ENCODE peak calls at places on chromosomes 6 and 20, in five cellular contexts. One of them, this sample, is unnamed.

GRCh38 chr6:142378138-142378875 is 76.5 kb downstream of the ADGRG6 start:
- DNase-seq in tibial nerve: no peak
- DNase-seq in dorsolateral prefrontal cortex: no peak
- DNase-seq in A549: peak; percentile 83
- DNase-seq in endothelial cell of umbilical vein: peak; percentile 96
- DNase-seq in this sample: peak; percentile 36

GRCh38 chr6:34709386-34709785 is 12.8 kb upstream of the ILRUN start:
- DNase-seq in endothelial cell of umbilical vein: peak; percentile 73
- DNase-seq in A549: no peak
- DNase-seq in tibial nerve: no peak
- DNase-seq in dorsolateral prefrontal cortex: peak; percentile 28
- DNase-seq in this sample: no peak

GRCh38 chr20:24668384-24668702 is 198.9 kb downstream of the SYNDIG1 start:
- DNase-seq in A549: no peak
- DNase-seq in tibial nerve: no peak
- DNase-seq in endothelial cell of umbilical vein: no peak
- DNase-seq in dorsolateral prefrontal cortex: no peak
- DNase-seq in this sample: no peak

GRCh38 chr6:166419268-166419667 is 36.5 kb upstream of the MPC1 start:
- DNase-seq in A549: no peak
- DNase-seq in dorsolateral prefrontal cortex: no peak
- DNase-seq in endothelial cell of umbilical vein: no peak
- DNase-seq in tibial nerve: no peak
- DNase-seq in this sample: peak; percentile 74

GRCh38 chr6:127532991-127533390 is 13.9 kb upstream of the MTCL3 start:
- DNase-seq in A549: no peak
- DNase-seq in tibial nerve: no peak
- DNase-seq in endothelial cell of umbilical vein: no peak
- DNase-seq in dorsolateral prefrontal cortex: no peak
- DNase-seq in this sample: no peak

GRCh38 chr6:131041814-131042213 is 21.2 kb downstream of the EPB41L2 start:
- DNase-seq in dorsolateral prefrontal cortex: no peak
- DNase-seq in tibial nerve: no peak
- DNase-seq in endothelial cell of umbilical vein: no peak
- DNase-seq in A549: no peak
- DNase-seq in this sample: no peak

GRCh38 chr20:14707865-14708574 is 370.6 kb upstream of the FLRT3 start:
- DNase-seq in dorsolateral prefrontal cortex: no peak
- DNase-seq in A549: no peak
- DNase-seq in tibial nerve: no peak
- DNase-seq in endothelial cell of umbilical vein: no peak
- DNase-seq in this sample: no peak

GRCh38 chr6:13935190-13935880 is 10.6 kb downstream of the RNF182 start:
- DNase-seq in dorsolateral prefrontal cortex: no peak
- DNase-seq in A549: no peak
- DNase-seq in endothelial cell of umbilical vein: no peak
- DNase-seq in tibial nerve: no peak
- DNase-seq in this sample: no peak

GRCh38 chr20:50991076-50991475 is 31.8 kb downstream of the KCNG1 start:
- DNase-seq in A549: no peak
- DNase-seq in endothelial cell of umbilical vein: no peak
- DNase-seq in dorsolateral prefrontal cortex: no peak
- DNase-seq in tibial nerve: no peak
- DNase-seq in this sample: no peak

GRCh38 chr6:26187981-26188635 is 100.9 kb downstream of the HFE start:
- DNase-seq in tibial nerve: no peak
- DNase-seq in endothelial cell of umbilical vein: no peak
- DNase-seq in dorsolateral prefrontal cortex: no peak
- DNase-seq in A549: peak; percentile 63
- DNase-seq in this sample: peak; percentile 27

GRCh38 chr6:133983099-133983939 is 30.3 kb downstream of the TBPL1 start:
- DNase-seq in tibial nerve: no peak
- DNase-seq in dorsolateral prefrontal cortex: no peak
- DNase-seq in endothelial cell of umbilical vein: no peak
- DNase-seq in A549: no peak
- DNase-seq in this sample: no peak

GRCh38 chr6:149033454-149034241 is 283.9 kb upstream of the TAB2 start:
- DNase-seq in tibial nerve: no peak
- DNase-seq in dorsolateral prefrontal cortex: no peak
- DNase-seq in endothelial cell of umbilical vein: no peak
- DNase-seq in A549: no peak
- DNase-seq in this sample: no peak

GRCh38 chr6:125102901-125103300 is 50.7 kb upstream of the TPD52L1 start:
- DNase-seq in tibial nerve: no peak
- DNase-seq in dorsolateral prefrontal cortex: no peak
- DNase-seq in A549: peak; percentile 70
- DNase-seq in endothelial cell of umbilical vein: peak; percentile 54
- DNase-seq in this sample: peak; percentile 72

GRCh38 chr6:154578004-154578559 is 67.6 kb upstream of the CNKSR3 start:
- DNase-seq in endothelial cell of umbilical vein: no peak
- DNase-seq in dorsolateral prefrontal cortex: no peak
- DNase-seq in A549: no peak
- DNase-seq in tibial nerve: no peak
- DNase-seq in this sample: no peak

GRCh38 chr6:12033770-12034169 is 21.7 kb downstream of the HIVEP1 start:
- DNase-seq in dorsolateral prefrontal cortex: no peak
- DNase-seq in tibial nerve: no peak
- DNase-seq in endothelial cell of umbilical vein: no peak
- DNase-seq in A549: no peak
- DNase-seq in this sample: no peak

GRCh38 chr6:115753446-115753845 is 307.2 kb downstream of the FRK start:
- DNase-seq in tibial nerve: no peak
- DNase-seq in endothelial cell of umbilical vein: no peak
- DNase-seq in dorsolateral prefrontal cortex: no peak
- DNase-seq in A549: no peak
- DNase-seq in this sample: no peak

GRCh38 chr6:40822619-40823018 is 216.4 kb downstream of the UNC5CL start:
- DNase-seq in endothelial cell of umbilical vein: no peak
- DNase-seq in tibial nerve: no peak
- DNase-seq in A549: no peak
- DNase-seq in dorsolateral prefrontal cortex: no peak
- DNase-seq in this sample: no peak

GRCh38 chr20:37987602-37988290 is 45.5 kb downstream of the TTI1 start:
- DNase-seq in dorsolateral prefrontal cortex: no peak
- DNase-seq in endothelial cell of umbilical vein: no peak
- DNase-seq in tibial nerve: no peak
- DNase-seq in A549: no peak
- DNase-seq in this sample: no peak

GRCh38 chr6:166599158-166599557 is 12.7 kb upstream of the RAMACL start:
- DNase-seq in endothelial cell of umbilical vein: peak; percentile 68
- DNase-seq in tibial nerve: no peak
- DNase-seq in dorsolateral prefrontal cortex: no peak
- DNase-seq in A549: no peak
- DNase-seq in this sample: no peak

GRCh38 chr6:14921170-14921569 is 324.7 kb upstream of the JARID2 start:
- DNase-seq in A549: no peak
- DNase-seq in tibial nerve: peak; percentile 38
- DNase-seq in dorsolateral prefrontal cortex: no peak
- DNase-seq in endothelial cell of umbilical vein: no peak
- DNase-seq in this sample: no peak

GRCh38 chr6:63773200-63773599 is 137.6 kb downstream of the PHF3 start:
- DNase-seq in endothelial cell of umbilical vein: no peak
- DNase-seq in tibial nerve: no peak
- DNase-seq in A549: no peak
- DNase-seq in dorsolateral prefrontal cortex: no peak
- DNase-seq in this sample: no peak

GRCh38 chr6:42226251-42227143 is 8.8 kb upstream of the MRPS10 start:
- DNase-seq in endothelial cell of umbilical vein: no peak
- DNase-seq in A549: peak; percentile 88
- DNase-seq in dorsolateral prefrontal cortex: no peak
- DNase-seq in tibial nerve: no peak
- DNase-seq in this sample: no peak

GRCh38 chr20:38290829-38291581 is 13.0 kb upstream of the BPI start:
- DNase-seq in dorsolateral prefrontal cortex: no peak
- DNase-seq in endothelial cell of umbilical vein: peak; percentile 33
- DNase-seq in tibial nerve: no peak
- DNase-seq in A549: peak; percentile 87
- DNase-seq in this sample: no peak

GRCh38 chr20:10876558-10876957 is 202.8 kb upstream of the JAG1 start:
- DNase-seq in tibial nerve: peak; percentile 45
- DNase-seq in dorsolateral prefrontal cortex: no peak
- DNase-seq in A549: no peak
- DNase-seq in endothelial cell of umbilical vein: no peak
- DNase-seq in this sample: no peak

GRCh38 chr6:154474636-154475428 is 35.7 kb downstream of the CNKSR3 start:
- DNase-seq in A549: peak; percentile 24
- DNase-seq in tibial nerve: no peak
- DNase-seq in dorsolateral prefrontal cortex: no peak
- DNase-seq in endothelial cell of umbilical vein: peak; percentile 65
- DNase-seq in this sample: peak; percentile 32

GRCh38 chr20:45972500-45973183 is 639 bp upstream of the ZNF335 start:
- DNase-seq in A549: no peak
- DNase-seq in dorsolateral prefrontal cortex: no peak
- DNase-seq in endothelial cell of umbilical vein: no peak
- DNase-seq in tibial nerve: no peak
- DNase-seq in this sample: no peak

GRCh38 chr20:32908334-32909292 is 49.9 kb downstream of the EFCAB8 start:
- DNase-seq in A549: no peak
- DNase-seq in endothelial cell of umbilical vein: no peak
- DNase-seq in tibial nerve: no peak
- DNase-seq in dorsolateral prefrontal cortex: no peak
- DNase-seq in this sample: no peak

GRCh38 chr20:20233041-20233514 is 134.8 kb upstream of the INSM1 start:
- DNase-seq in tibial nerve: no peak
- DNase-seq in endothelial cell of umbilical vein: peak; percentile 10
- DNase-seq in A549: no peak
- DNase-seq in dorsolateral prefrontal cortex: no peak
- DNase-seq in this sample: no peak

GRCh38 chr6:164419099-164419498 is 890.3 kb downstream of the C6orf118 start:
- DNase-seq in A549: no peak
- DNase-seq in tibial nerve: no peak
- DNase-seq in endothelial cell of umbilical vein: peak; percentile 49
- DNase-seq in dorsolateral prefrontal cortex: no peak
- DNase-seq in this sample: no peak

GRCh38 chr6:170173416-170173990 is 117.4 kb downstream of the DLL1 start:
- DNase-seq in dorsolateral prefrontal cortex: no peak
- DNase-seq in tibial nerve: no peak
- DNase-seq in A549: no peak
- DNase-seq in endothelial cell of umbilical vein: no peak
- DNase-seq in this sample: no peak

DNA sequence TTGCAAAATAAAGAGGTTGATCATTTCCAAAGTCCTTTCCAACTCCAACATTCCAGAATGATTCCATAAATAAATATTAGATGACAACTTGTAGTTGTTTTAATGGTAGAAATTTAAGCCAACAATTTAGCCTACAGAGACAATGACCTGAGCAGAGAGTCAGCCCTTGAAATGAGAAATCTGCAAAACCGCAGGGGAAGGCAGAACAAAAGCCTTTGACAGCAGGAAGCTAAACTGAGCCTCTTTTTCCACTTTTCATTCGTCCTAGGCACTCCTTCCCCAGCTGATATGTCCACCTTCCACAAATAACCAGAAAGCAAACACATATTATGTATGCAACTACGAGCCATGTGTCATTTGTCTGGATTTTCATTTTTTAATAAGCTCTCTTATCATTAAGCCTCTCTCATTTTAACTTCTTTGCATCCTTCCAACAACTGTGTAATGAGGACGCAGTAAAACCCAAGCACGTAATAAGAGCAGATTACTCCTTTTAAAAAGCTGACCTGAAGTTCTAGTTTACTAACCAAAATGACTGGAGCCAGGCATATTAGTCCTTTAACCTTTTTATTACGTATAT is 105.0 kb downstream of the TFAP2A start:
- DNase-seq in endothelial cell of umbilical vein: no peak
- DNase-seq in dorsolateral prefrontal cortex: no peak
- DNase-seq in A549: no peak
- DNase-seq in tibial nerve: no peak
- DNase-seq in this sample: no peak
- TF ChIP-seq CTCF in endothelial cell of umbilical vein: no peak
- TF ChIP-seq CTCF in dorsolateral prefrontal cortex: no peak
- TF ChIP-seq CTCF in A549: no peak
- TF ChIP-seq CTCF in tibial nerve: no peak
- TF ChIP-seq CTCF in this sample: no peak

GRCh38 chr6:43271103-43271815 is 26.8 kb upstream of the SLC22A7 start:
- DNase-seq in endothelial cell of umbilical vein: no peak
- DNase-seq in dorsolateral prefrontal cortex: no peak
- DNase-seq in tibial nerve: no peak
- DNase-seq in A549: no peak
- DNase-seq in this sample: no peak

GRCh38 chr6:43269273-43270007 is 26.2 kb downstream of the TTBK1 start:
- DNase-seq in dorsolateral prefrontal cortex: no peak
- DNase-seq in endothelial cell of umbilical vein: no peak
- DNase-seq in tibial nerve: no peak
- DNase-seq in A549: no peak
- DNase-seq in this sample: no peak

GRCh38 chr6:43268348-43268685 is 25.0 kb downstream of the TTBK1 start:
- DNase-seq in tibial nerve: no peak
- DNase-seq in dorsolateral prefrontal cortex: peak; percentile 60
- DNase-seq in endothelial cell of umbilical vein: no peak
- DNase-seq in A549: no peak
- DNase-seq in this sample: no peak

GRCh38 chr6:43267619-43268347 is 24.5 kb downstream of the TTBK1 start:
- DNase-seq in A549: no peak
- DNase-seq in endothelial cell of umbilical vein: no peak
- DNase-seq in dorsolateral prefrontal cortex: no peak
- DNase-seq in tibial nerve: no peak
- DNase-seq in this sample: no peak

DNA sequence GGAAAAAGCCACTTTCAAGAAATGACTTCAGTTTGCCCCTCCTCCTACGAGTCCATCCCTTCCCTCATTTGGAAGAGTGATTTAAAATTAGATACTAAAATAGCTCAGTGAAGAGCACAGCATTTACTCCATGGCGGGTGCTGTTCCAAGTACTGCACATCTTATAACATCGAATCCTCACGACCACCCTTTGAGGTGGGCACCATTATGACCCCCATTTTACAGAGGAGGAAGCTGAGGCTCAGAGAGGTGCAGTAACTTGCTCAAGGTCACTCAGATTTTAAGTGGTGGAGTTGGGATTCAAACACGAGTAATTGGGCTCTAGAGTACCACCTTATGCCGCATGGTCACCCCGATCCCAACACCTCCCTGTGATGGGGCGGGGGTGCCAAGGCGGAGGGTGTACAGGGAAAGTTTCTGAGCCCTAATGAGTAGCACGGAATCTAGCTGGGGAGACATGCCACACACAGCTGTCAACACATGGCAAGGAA is 25.5 kb downstream of the TTBK1 start:
- DNase-seq in A549: no peak
- DNase-seq in endothelial cell of umbilical vein: no peak
- DNase-seq in tibial nerve: no peak
- DNase-seq in dorsolateral prefrontal cortex: no peak
- DNase-seq in this sample: no peak
- H3K4me3 ChIP-seq in A549: no peak overlapping the region
- H3K4me3 ChIP-seq in endothelial cell of umbilical vein: no peak overlapping the region
- H3K4me3 ChIP-seq in tibial nerve: no peak overlapping the region
- H3K4me3 ChIP-seq in dorsolateral prefrontal cortex: no peak overlapping the region
- H3K4me3 ChIP-seq in this sample: no peak overlapping the region

GRCh38 chr6:139996253-139996834 is 621.9 kb upstream of the CITED2 start:
- DNase-seq in dorsolateral prefrontal cortex: no peak
- DNase-seq in tibial nerve: no peak
- DNase-seq in endothelial cell of umbilical vein: no peak
- DNase-seq in A549: peak; percentile 34
- DNase-seq in this sample: no peak
- TF ChIP-seq CTCF in dorsolateral prefrontal cortex: peak; percentile 13
- TF ChIP-seq CTCF in tibial nerve: no peak
- TF ChIP-seq CTCF in endothelial cell of umbilical vein: no peak
- TF ChIP-seq CTCF in A549: no peak
- TF ChIP-seq CTCF in this sample: no peak

GRCh38 chr6:167795874-167796667 is 30.6 kb upstream of the AFDN start:
- DNase-seq in endothelial cell of umbilical vein: no peak
- DNase-seq in dorsolateral prefrontal cortex: no peak
- DNase-seq in tibial nerve: no peak
- DNase-seq in A549: no peak
- DNase-seq in this sample: no peak
- H3K4me3 ChIP-seq in endothelial cell of umbilical vein: peak overlapping the region; percentile 18
- H3K4me3 ChIP-seq in dorsolateral prefrontal cortex: peak overlapping the region; percentile 13
- H3K4me3 ChIP-seq in tibial nerve: peak overlapping the region; percentile 48
- H3K4me3 ChIP-seq in A549: no peak overlapping the region
- H3K4me3 ChIP-seq in this sample: no peak overlapping the region